ENCODE peak calls at places on chromosomes 5 and 9, in ten cellular contexts. One of them, this sample, is unnamed.

GRCh38 chr9:93671030-93671358 is 94.6 kb downstream of the PHF2 start:
- DNase-seq in SK-N-DZ: no peak
- DNase-seq in GM13976: no peak
- DNase-seq in activated naive CD8-positive, alpha-beta T cell treated with anti-CD3 and anti-CD28 coated beads, Interleukin-2, amount 50 U/mL, for 24 hours: no peak
- DNase-seq in CD4-positive, alpha-beta T cell: no peak
- DNase-seq in endodermal cell: peak; percentile 25
- DNase-seq in brain microvascular endothelial cell: no peak
- DNase-seq in NCI-H1694 treated with DMSO at 0.1 percent for 48 hours: no peak
- DNase-seq in D341Med: peak; percentile 3
- DNase-seq in iris pigment epithelial cell: no peak
- DNase-seq in this sample: no peak

GRCh38 chr9:84140535-84141101 is 160.0 kb downstream of the RMI1 start:
- DNase-seq in SK-N-DZ: no peak
- DNase-seq in GM13976: peak; percentile 47
- DNase-seq in activated naive CD8-positive, alpha-beta T cell treated with anti-CD3 and anti-CD28 coated beads, Interleukin-2, amount 50 U/mL, for 24 hours: peak; percentile 6
- DNase-seq in CD4-positive, alpha-beta T cell: peak; percentile 1
- DNase-seq in endodermal cell: peak; percentile 81
- DNase-seq in brain microvascular endothelial cell: no peak
- DNase-seq in NCI-H1694 treated with DMSO at 0.1 percent for 48 hours: no peak
- DNase-seq in D341Med: peak; percentile 55
- DNase-seq in iris pigment epithelial cell: peak; percentile 10
- DNase-seq in this sample: no peak

GRCh38 chr9:117092582-117092981 is 322.3 kb downstream of the ASTN2 start:
- DNase-seq in SK-N-DZ: no peak
- DNase-seq in GM13976: no peak
- DNase-seq in activated naive CD8-positive, alpha-beta T cell treated with anti-CD3 and anti-CD28 coated beads, Interleukin-2, amount 50 U/mL, for 24 hours: no peak
- DNase-seq in CD4-positive, alpha-beta T cell: no peak
- DNase-seq in endodermal cell: peak; percentile 67
- DNase-seq in brain microvascular endothelial cell: no peak
- DNase-seq in NCI-H1694 treated with DMSO at 0.1 percent for 48 hours: no peak
- DNase-seq in D341Med: no peak
- DNase-seq in iris pigment epithelial cell: peak; percentile 65
- DNase-seq in this sample: no peak

GRCh38 chr9:116760636-116761035 is 73.5 kb downstream of the TRIM32 start:
- DNase-seq in SK-N-DZ: no peak
- DNase-seq in GM13976: no peak
- DNase-seq in activated naive CD8-positive, alpha-beta T cell treated with anti-CD3 and anti-CD28 coated beads, Interleukin-2, amount 50 U/mL, for 24 hours: no peak
- DNase-seq in CD4-positive, alpha-beta T cell: no peak
- DNase-seq in endodermal cell: no peak
- DNase-seq in brain microvascular endothelial cell: no peak
- DNase-seq in NCI-H1694 treated with DMSO at 0.1 percent for 48 hours: no peak
- DNase-seq in D341Med: no peak
- DNase-seq in iris pigment epithelial cell: no peak
- DNase-seq in this sample: no peak

GRCh38 chr9:27673626-27674025 is 100.3 kb upstream of the C9orf72 start:
- DNase-seq in SK-N-DZ: no peak
- DNase-seq in GM13976: no peak
- DNase-seq in activated naive CD8-positive, alpha-beta T cell treated with anti-CD3 and anti-CD28 coated beads, Interleukin-2, amount 50 U/mL, for 24 hours: no peak
- DNase-seq in CD4-positive, alpha-beta T cell: no peak
- DNase-seq in endodermal cell: no peak
- DNase-seq in brain microvascular endothelial cell: no peak
- DNase-seq in NCI-H1694 treated with DMSO at 0.1 percent for 48 hours: no peak
- DNase-seq in D341Med: no peak
- DNase-seq in iris pigment epithelial cell: no peak
- DNase-seq in this sample: no peak

GRCh38 chr5:146005723-146006122 is 69.3 kb downstream of the SH3RF2 start:
- DNase-seq in SK-N-DZ: no peak
- DNase-seq in GM13976: no peak
- DNase-seq in activated naive CD8-positive, alpha-beta T cell treated with anti-CD3 and anti-CD28 coated beads, Interleukin-2, amount 50 U/mL, for 24 hours: no peak
- DNase-seq in CD4-positive, alpha-beta T cell: no peak
- DNase-seq in endodermal cell: no peak
- DNase-seq in brain microvascular endothelial cell: no peak
- DNase-seq in NCI-H1694 treated with DMSO at 0.1 percent for 48 hours: no peak
- DNase-seq in D341Med: no peak
- DNase-seq in iris pigment epithelial cell: no peak
- DNase-seq in this sample: no peak

GRCh38 chr5:65800775-65801174 is 78.8 kb downstream of the NLN start:
- DNase-seq in SK-N-DZ: no peak
- DNase-seq in GM13976: no peak
- DNase-seq in activated naive CD8-positive, alpha-beta T cell treated with anti-CD3 and anti-CD28 coated beads, Interleukin-2, amount 50 U/mL, for 24 hours: no peak
- DNase-seq in CD4-positive, alpha-beta T cell: no peak
- DNase-seq in endodermal cell: no peak
- DNase-seq in brain microvascular endothelial cell: no peak
- DNase-seq in NCI-H1694 treated with DMSO at 0.1 percent for 48 hours: no peak
- DNase-seq in D341Med: no peak
- DNase-seq in iris pigment epithelial cell: no peak
- DNase-seq in this sample: no peak

GRCh38 chr5:1542755-1543154 is 19.0 kb upstream of the LPCAT1 start:
- DNase-seq in SK-N-DZ: no peak
- DNase-seq in GM13976: no peak
- DNase-seq in activated naive CD8-positive, alpha-beta T cell treated with anti-CD3 and anti-CD28 coated beads, Interleukin-2, amount 50 U/mL, for 24 hours: no peak
- DNase-seq in CD4-positive, alpha-beta T cell: no peak
- DNase-seq in endodermal cell: peak; percentile 15
- DNase-seq in brain microvascular endothelial cell: no peak
- DNase-seq in NCI-H1694 treated with DMSO at 0.1 percent for 48 hours: no peak
- DNase-seq in D341Med: peak; percentile 12
- DNase-seq in iris pigment epithelial cell: no peak
- DNase-seq in this sample: peak; percentile 42

GRCh38 chr5:78879541-78879940 is 105.6 kb downstream of the ARSB start:
- DNase-seq in SK-N-DZ: no peak
- DNase-seq in GM13976: no peak
- DNase-seq in activated naive CD8-positive, alpha-beta T cell treated with anti-CD3 and anti-CD28 coated beads, Interleukin-2, amount 50 U/mL, for 24 hours: no peak
- DNase-seq in CD4-positive, alpha-beta T cell: no peak
- DNase-seq in endodermal cell: no peak
- DNase-seq in brain microvascular endothelial cell: no peak
- DNase-seq in NCI-H1694 treated with DMSO at 0.1 percent for 48 hours: no peak
- DNase-seq in D341Med: no peak
- DNase-seq in iris pigment epithelial cell: no peak
- DNase-seq in this sample: no peak

GRCh38 chr5:171428849-171429542 is 9.5 kb downstream of the FGF18 start:
- DNase-seq in SK-N-DZ: no peak
- DNase-seq in GM13976: no peak
- DNase-seq in activated naive CD8-positive, alpha-beta T cell treated with anti-CD3 and anti-CD28 coated beads, Interleukin-2, amount 50 U/mL, for 24 hours: no peak
- DNase-seq in CD4-positive, alpha-beta T cell: no peak
- DNase-seq in endodermal cell: peak; percentile 28
- DNase-seq in brain microvascular endothelial cell: no peak
- DNase-seq in NCI-H1694 treated with DMSO at 0.1 percent for 48 hours: no peak
- DNase-seq in D341Med: no peak
- DNase-seq in iris pigment epithelial cell: no peak
- DNase-seq in this sample: no peak

GRCh38 chr5:34474573-34475021 is 181.5 kb upstream of the RAI14 start:
- DNase-seq in SK-N-DZ: peak; percentile 64
- DNase-seq in GM13976: peak; percentile 58
- DNase-seq in activated naive CD8-positive, alpha-beta T cell treated with anti-CD3 and anti-CD28 coated beads, Interleukin-2, amount 50 U/mL, for 24 hours: no peak
- DNase-seq in CD4-positive, alpha-beta T cell: no peak
- DNase-seq in endodermal cell: peak; percentile 67
- DNase-seq in brain microvascular endothelial cell: peak; percentile 44
- DNase-seq in NCI-H1694 treated with DMSO at 0.1 percent for 48 hours: peak; percentile 37
- DNase-seq in D341Med: peak; percentile 55
- DNase-seq in iris pigment epithelial cell: peak; percentile 65
- DNase-seq in this sample: no peak

GRCh38 chr9:2337602-2338001 is 284.0 kb upstream of the VLDLR start:
- DNase-seq in SK-N-DZ: no peak
- DNase-seq in GM13976: no peak
- DNase-seq in activated naive CD8-positive, alpha-beta T cell treated with anti-CD3 and anti-CD28 coated beads, Interleukin-2, amount 50 U/mL, for 24 hours: no peak
- DNase-seq in CD4-positive, alpha-beta T cell: no peak
- DNase-seq in endodermal cell: no peak
- DNase-seq in brain microvascular endothelial cell: no peak
- DNase-seq in NCI-H1694 treated with DMSO at 0.1 percent for 48 hours: no peak
- DNase-seq in D341Med: no peak
- DNase-seq in iris pigment epithelial cell: no peak
- DNase-seq in this sample: no peak

GRCh38 chr5:173691931-173692330 is 75.5 kb upstream of the BOD1 start:
- DNase-seq in SK-N-DZ: no peak
- DNase-seq in GM13976: no peak
- DNase-seq in activated naive CD8-positive, alpha-beta T cell treated with anti-CD3 and anti-CD28 coated beads, Interleukin-2, amount 50 U/mL, for 24 hours: no peak
- DNase-seq in CD4-positive, alpha-beta T cell: no peak
- DNase-seq in endodermal cell: no peak
- DNase-seq in brain microvascular endothelial cell: no peak
- DNase-seq in NCI-H1694 treated with DMSO at 0.1 percent for 48 hours: no peak
- DNase-seq in D341Med: no peak
- DNase-seq in iris pigment epithelial cell: no peak
- DNase-seq in this sample: no peak